ENCODE peak calls at places on chromosomes 1 and 21, in ten cellular contexts. One of them, this sample, is unnamed.

GRCh38 chr1:30162565-30162964 is 560.8 kb downstream of the MATN1 start:
- DNase-seq in esophagus muscularis mucosa: no peak
- DNase-seq in uterus: no peak
- DNase-seq in fibroblast of lung: no peak
- DNase-seq in heart left ventricle: no peak
- DNase-seq in mammary epithelial cell: no peak
- DNase-seq in CD8-positive, alpha-beta T cell: no peak
- DNase-seq in choroid plexus epithelial cell: no peak
- DNase-seq in WERI-Rb-1: no peak
- DNase-seq in heart right ventricle: no peak
- DNase-seq in this sample: no peak

GRCh38 chr21:44285547-44285992 is at the start of gene AIRE:
- DNase-seq in esophagus muscularis mucosa: no peak
- DNase-seq in uterus: no peak
- DNase-seq in fibroblast of lung: no peak
- DNase-seq in heart left ventricle: no peak
- DNase-seq in mammary epithelial cell: no peak
- DNase-seq in CD8-positive, alpha-beta T cell: no peak
- DNase-seq in choroid plexus epithelial cell: no peak
- DNase-seq in WERI-Rb-1: no peak
- DNase-seq in heart right ventricle: no peak
- DNase-seq in this sample: peak

GRCh38 chr1:6269997-6270401 is 9.1 kb upstream of the GPR153 start:
- DNase-seq in esophagus muscularis mucosa: no peak
- DNase-seq in uterus: no peak
- DNase-seq in fibroblast of lung: no peak
- DNase-seq in heart left ventricle: no peak
- DNase-seq in mammary epithelial cell: no peak
- DNase-seq in CD8-positive, alpha-beta T cell: no peak
- DNase-seq in choroid plexus epithelial cell: no peak
- DNase-seq in WERI-Rb-1: peak
- DNase-seq in heart right ventricle: no peak
- DNase-seq in this sample: no peak

GRCh38 chr1:31421404-31422040 is 8.5 kb downstream of the SERINC2 start:
- DNase-seq in esophagus muscularis mucosa: no peak
- DNase-seq in uterus: no peak
- DNase-seq in fibroblast of lung: peak
- DNase-seq in heart left ventricle: no peak
- DNase-seq in mammary epithelial cell: peak
- DNase-seq in CD8-positive, alpha-beta T cell: no peak
- DNase-seq in choroid plexus epithelial cell: peak
- DNase-seq in WERI-Rb-1: peak
- DNase-seq in heart right ventricle: no peak
- DNase-seq in this sample: no peak

GRCh38 chr1:64000021-64000420 is 203.4 kb upstream of the UBE2U start:
- DNase-seq in esophagus muscularis mucosa: no peak
- DNase-seq in uterus: no peak
- DNase-seq in fibroblast of lung: peak
- DNase-seq in heart left ventricle: no peak
- DNase-seq in mammary epithelial cell: peak
- DNase-seq in CD8-positive, alpha-beta T cell: no peak
- DNase-seq in choroid plexus epithelial cell: peak
- DNase-seq in WERI-Rb-1: no peak
- DNase-seq in heart right ventricle: no peak
- DNase-seq in this sample: no peak

GRCh38 chr1:145979746-145980435 is 15.4 kb downstream of the POLR3GL start:
- DNase-seq in esophagus muscularis mucosa: no peak
- DNase-seq in uterus: no peak
- DNase-seq in fibroblast of lung: no peak
- DNase-seq in heart left ventricle: no peak
- DNase-seq in mammary epithelial cell: no peak
- DNase-seq in CD8-positive, alpha-beta T cell: no peak
- DNase-seq in choroid plexus epithelial cell: peak
- DNase-seq in WERI-Rb-1: no peak
- DNase-seq in heart right ventricle: no peak
- DNase-seq in this sample: peak

GRCh38 chr1:167052389-167052788 is 37.8 kb downstream of the GPA33 start:
- DNase-seq in esophagus muscularis mucosa: peak
- DNase-seq in uterus: no peak
- DNase-seq in fibroblast of lung: no peak
- DNase-seq in heart left ventricle: no peak
- DNase-seq in mammary epithelial cell: no peak
- DNase-seq in CD8-positive, alpha-beta T cell: no peak
- DNase-seq in choroid plexus epithelial cell: peak
- DNase-seq in WERI-Rb-1: peak
- DNase-seq in heart right ventricle: no peak
- DNase-seq in this sample: no peak

GRCh38 chr1:24289937-24290595 is 29.1 kb upstream of the GRHL3 start:
- DNase-seq in esophagus muscularis mucosa: no peak
- DNase-seq in uterus: peak
- DNase-seq in fibroblast of lung: peak
- DNase-seq in heart left ventricle: peak
- DNase-seq in mammary epithelial cell: peak
- DNase-seq in CD8-positive, alpha-beta T cell: no peak
- DNase-seq in choroid plexus epithelial cell: peak
- DNase-seq in WERI-Rb-1: no peak
- DNase-seq in heart right ventricle: peak
- DNase-seq in this sample: no peak

GRCh38 chr1:235832011-235832410 is 34.7 kb downstream of the LYST start:
- DNase-seq in esophagus muscularis mucosa: no peak
- DNase-seq in uterus: no peak
- DNase-seq in fibroblast of lung: no peak
- DNase-seq in heart left ventricle: no peak
- DNase-seq in mammary epithelial cell: no peak
- DNase-seq in CD8-positive, alpha-beta T cell: no peak
- DNase-seq in choroid plexus epithelial cell: no peak
- DNase-seq in WERI-Rb-1: no peak
- DNase-seq in heart right ventricle: no peak
- DNase-seq in this sample: no peak

GRCh38 chr1:235831148-235831547 is 35.6 kb downstream of the LYST start:
- DNase-seq in esophagus muscularis mucosa: no peak
- DNase-seq in uterus: no peak
- DNase-seq in fibroblast of lung: peak
- DNase-seq in heart left ventricle: peak
- DNase-seq in mammary epithelial cell: peak
- DNase-seq in CD8-positive, alpha-beta T cell: no peak
- DNase-seq in choroid plexus epithelial cell: peak
- DNase-seq in WERI-Rb-1: no peak
- DNase-seq in heart right ventricle: no peak
- DNase-seq in this sample: peak

GRCh38 chr1:235838021-235838420 is 28.7 kb downstream of the LYST start:
- DNase-seq in esophagus muscularis mucosa: no peak
- DNase-seq in uterus: no peak
- DNase-seq in fibroblast of lung: no peak
- DNase-seq in heart left ventricle: no peak
- DNase-seq in mammary epithelial cell: no peak
- DNase-seq in CD8-positive, alpha-beta T cell: no peak
- DNase-seq in choroid plexus epithelial cell: no peak
- DNase-seq in WERI-Rb-1: no peak
- DNase-seq in heart right ventricle: no peak
- DNase-seq in this sample: no peak

GRCh38 chr1:235834620-235835019 is 32.1 kb downstream of the LYST start:
- DNase-seq in esophagus muscularis mucosa: no peak
- DNase-seq in uterus: no peak
- DNase-seq in fibroblast of lung: no peak
- DNase-seq in heart left ventricle: no peak
- DNase-seq in mammary epithelial cell: no peak
- DNase-seq in CD8-positive, alpha-beta T cell: no peak
- DNase-seq in choroid plexus epithelial cell: no peak
- DNase-seq in WERI-Rb-1: no peak
- DNase-seq in heart right ventricle: no peak
- DNase-seq in this sample: no peak

GRCh38 chr1:235835226-235835625 is 31.5 kb downstream of the LYST start:
- DNase-seq in esophagus muscularis mucosa: no peak
- DNase-seq in uterus: peak
- DNase-seq in fibroblast of lung: peak
- DNase-seq in heart left ventricle: peak
- DNase-seq in mammary epithelial cell: no peak
- DNase-seq in CD8-positive, alpha-beta T cell: no peak
- DNase-seq in choroid plexus epithelial cell: peak
- DNase-seq in WERI-Rb-1: peak
- DNase-seq in heart right ventricle: no peak
- DNase-seq in this sample: no peak
- H3K4me3 ChIP-seq in esophagus muscularis mucosa: peak
- H3K4me3 ChIP-seq in uterus: no peak
- H3K4me3 ChIP-seq in fibroblast of lung: peak
- H3K4me3 ChIP-seq in heart left ventricle: peak
- H3K4me3 ChIP-seq in mammary epithelial cell: no peak
- H3K4me3 ChIP-seq in CD8-positive, alpha-beta T cell: no peak
- H3K4me3 ChIP-seq in choroid plexus epithelial cell: no peak
- H3K4me3 ChIP-seq in WERI-Rb-1: no peak
- H3K4me3 ChIP-seq in heart right ventricle: peak
- H3K4me3 ChIP-seq in this sample: no peak

DNA sequence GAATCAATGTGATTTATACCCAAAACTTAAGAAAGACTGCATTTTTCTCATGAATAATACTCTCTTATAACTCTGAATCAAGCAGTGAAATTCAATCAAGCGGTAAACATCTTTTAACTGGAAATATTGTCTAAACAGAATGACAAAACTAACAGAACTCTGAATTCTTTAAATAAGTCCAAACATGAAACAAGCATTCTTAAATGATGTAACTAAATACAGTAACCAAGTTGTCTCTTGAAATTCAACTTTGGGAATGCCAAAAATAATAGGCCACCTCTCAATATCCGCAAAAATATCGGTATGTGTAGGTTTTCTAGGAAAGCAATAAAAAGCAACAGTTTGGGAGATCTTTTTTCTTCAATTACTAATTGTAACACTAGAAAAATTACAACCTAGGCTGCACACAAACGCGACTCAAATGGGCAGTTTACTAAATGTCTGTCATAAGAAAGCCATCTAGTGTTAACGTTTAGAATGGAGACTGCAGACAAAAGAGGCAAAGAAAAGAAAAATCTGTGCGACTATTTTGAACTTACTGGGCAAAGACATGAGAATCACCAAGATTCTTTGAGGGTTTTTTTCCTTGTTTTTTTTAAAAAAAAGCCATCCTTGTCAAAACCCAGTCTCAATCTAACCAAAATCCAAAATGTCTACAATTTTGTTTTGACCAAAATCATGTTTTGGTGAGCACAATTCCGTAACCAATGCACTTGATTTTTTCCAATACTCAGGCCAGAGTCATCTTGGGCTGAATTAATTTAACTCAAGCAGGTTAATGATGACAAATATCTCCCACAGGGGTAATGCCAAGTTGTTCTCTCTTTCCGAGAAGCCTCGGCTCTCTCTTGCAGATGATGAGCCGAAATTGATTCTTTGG is 1.4 kb downstream of the SIPA1L2 start:
- DNase-seq in esophagus muscularis mucosa: no peak
- DNase-seq in uterus: no peak
- DNase-seq in fibroblast of lung: peak
- DNase-seq in heart left ventricle: no peak
- DNase-seq in mammary epithelial cell: peak
- DNase-seq in CD8-positive, alpha-beta T cell: no peak
- DNase-seq in choroid plexus epithelial cell: peak
- DNase-seq in WERI-Rb-1: no peak
- DNase-seq in heart right ventricle: no peak
- DNase-seq in this sample: no peak
- TF ChIP-seq CTCF in esophagus muscularis mucosa: no peak
- TF ChIP-seq CTCF in uterus: no peak
- TF ChIP-seq CTCF in fibroblast of lung: peak
- TF ChIP-seq CTCF in heart left ventricle: peak
- TF ChIP-seq CTCF in mammary epithelial cell: peak
- TF ChIP-seq CTCF in CD8-positive, alpha-beta T cell: no peak
- TF ChIP-seq CTCF in choroid plexus epithelial cell: peak
- TF ChIP-seq CTCF in WERI-Rb-1: peak
- TF ChIP-seq CTCF in heart right ventricle: peak
- TF ChIP-seq CTCF in this sample: no peak

GRCh38 chr1:230427477-230427876 is 1.3 kb upstream of the PGBD5 start:
- DNase-seq in esophagus muscularis mucosa: peak
- DNase-seq in uterus: no peak
- DNase-seq in fibroblast of lung: no peak
- DNase-seq in heart left ventricle: no peak
- DNase-seq in mammary epithelial cell: no peak
- DNase-seq in CD8-positive, alpha-beta T cell: no peak
- DNase-seq in choroid plexus epithelial cell: no peak
- DNase-seq in WERI-Rb-1: no peak
- DNase-seq in heart right ventricle: no peak
- DNase-seq in this sample: no peak

GRCh38 chr1:230426246-230427101 is at the start of gene PGBD5:
- DNase-seq in esophagus muscularis mucosa: peak
- DNase-seq in uterus: peak
- DNase-seq in fibroblast of lung: peak
- DNase-seq in heart left ventricle: peak
- DNase-seq in mammary epithelial cell: peak
- DNase-seq in CD8-positive, alpha-beta T cell: peak
- DNase-seq in choroid plexus epithelial cell: peak
- DNase-seq in WERI-Rb-1: peak
- DNase-seq in heart right ventricle: peak
- DNase-seq in this sample: peak

GRCh38 chr1:230423936-230424335 is 2.2 kb downstream of the PGBD5 start:
- DNase-seq in esophagus muscularis mucosa: peak
- DNase-seq in uterus: no peak
- DNase-seq in fibroblast of lung: no peak
- DNase-seq in heart left ventricle: no peak
- DNase-seq in mammary epithelial cell: no peak
- DNase-seq in CD8-positive, alpha-beta T cell: no peak
- DNase-seq in choroid plexus epithelial cell: no peak
- DNase-seq in WERI-Rb-1: no peak
- DNase-seq in heart right ventricle: no peak
- DNase-seq in this sample: no peak

GRCh38 chr1:230424440-230425251 is 1.5 kb downstream of the PGBD5 start:
- DNase-seq in esophagus muscularis mucosa: peak
- DNase-seq in uterus: no peak
- DNase-seq in fibroblast of lung: no peak
- DNase-seq in heart left ventricle: no peak
- DNase-seq in mammary epithelial cell: no peak
- DNase-seq in CD8-positive, alpha-beta T cell: no peak
- DNase-seq in choroid plexus epithelial cell: no peak
- DNase-seq in WERI-Rb-1: no peak
- DNase-seq in heart right ventricle: no peak
- DNase-seq in this sample: no peak

DNA sequence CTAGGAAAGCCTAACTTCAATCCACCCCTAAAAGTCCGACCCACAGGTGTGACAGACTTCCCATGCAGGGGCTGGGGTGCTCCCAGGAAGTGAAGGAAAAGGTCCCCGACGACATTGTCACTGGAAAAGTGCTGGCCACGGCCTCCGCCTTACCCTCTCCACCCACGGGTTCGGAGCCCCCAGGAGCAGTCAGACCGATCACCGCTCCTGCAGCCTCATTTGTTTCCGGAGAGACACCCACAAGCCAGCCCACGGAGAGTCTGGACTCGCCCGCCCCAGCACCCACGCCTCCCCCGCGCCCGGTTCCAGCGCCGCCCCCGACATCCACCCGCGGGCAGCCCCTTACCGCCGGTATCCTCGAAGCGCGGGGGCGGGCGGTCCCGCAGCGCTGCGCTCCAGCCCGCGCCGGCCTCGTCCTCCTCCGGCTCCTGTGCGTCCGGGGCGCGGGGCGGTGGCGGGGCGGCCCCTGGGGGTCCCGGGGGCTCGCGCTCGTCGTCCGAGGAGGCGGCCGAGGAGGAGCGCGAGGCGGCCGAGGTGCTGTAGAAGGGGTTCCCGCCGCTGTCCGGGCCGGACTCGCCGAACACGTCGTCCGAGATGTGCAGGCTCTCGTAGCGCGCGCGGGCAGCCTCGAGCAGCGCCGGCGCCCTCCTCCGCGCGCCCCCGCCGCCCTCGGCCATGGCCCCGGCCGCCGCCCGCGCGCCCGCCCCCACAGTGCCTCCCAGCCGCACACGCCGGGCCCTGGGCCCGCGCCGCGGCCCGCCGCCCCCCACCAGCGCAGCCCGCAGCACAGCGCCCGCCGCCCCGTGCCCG is 675 bp downstream of the PGBD5 start:
- DNase-seq in esophagus muscularis mucosa: peak
- DNase-seq in uterus: no peak
- DNase-seq in fibroblast of lung: peak
- DNase-seq in heart left ventricle: no peak
- DNase-seq in mammary epithelial cell: no peak
- DNase-seq in CD8-positive, alpha-beta T cell: no peak
- DNase-seq in choroid plexus epithelial cell: no peak
- DNase-seq in WERI-Rb-1: peak
- DNase-seq in heart right ventricle: no peak
- DNase-seq in this sample: no peak
- H3K4me3 ChIP-seq in esophagus muscularis mucosa: peak
- H3K4me3 ChIP-seq in uterus: peak
- H3K4me3 ChIP-seq in fibroblast of lung: no peak
- H3K4me3 ChIP-seq in heart left ventricle: peak
- H3K4me3 ChIP-seq in mammary epithelial cell: no peak
- H3K4me3 ChIP-seq in CD8-positive, alpha-beta T cell: no peak
- H3K4me3 ChIP-seq in choroid plexus epithelial cell: no peak
- H3K4me3 ChIP-seq in WERI-Rb-1: peak
- H3K4me3 ChIP-seq in heart right ventricle: peak
- H3K4me3 ChIP-seq in this sample: no peak

GRCh38 chr1:110433803-110434202 is 17.1 kb upstream of the PROK1 start:
- DNase-seq in esophagus muscularis mucosa: no peak
- DNase-seq in uterus: no peak
- DNase-seq in fibroblast of lung: peak
- DNase-seq in heart left ventricle: peak
- DNase-seq in mammary epithelial cell: peak
- DNase-seq in CD8-positive, alpha-beta T cell: no peak
- DNase-seq in choroid plexus epithelial cell: peak
- DNase-seq in WERI-Rb-1: peak
- DNase-seq in heart right ventricle: peak
- DNase-seq in this sample: no peak
- TF ChIP-seq CTCF in esophagus muscularis mucosa: no peak
- TF ChIP-seq CTCF in uterus: no peak
- TF ChIP-seq CTCF in fibroblast of lung: no peak
- TF ChIP-seq CTCF in heart left ventricle: no peak
- TF ChIP-seq CTCF in mammary epithelial cell: peak
- TF ChIP-seq CTCF in CD8-positive, alpha-beta T cell: no peak
- TF ChIP-seq CTCF in choroid plexus epithelial cell: peak
- TF ChIP-seq CTCF in WERI-Rb-1: peak
- TF ChIP-seq CTCF in heart right ventricle: peak
- TF ChIP-seq CTCF in this sample: peak

This sample was measured in GM06990.